ENCODE peak calls at places on chromosomes 2 and 18, in four cellular contexts. H is lower lobe of right lung; J is activated CD8-positive, alpha-beta memory T cell treated with anti-CD3 and anti-CD28 coated beads, Interleukin-2, amount 10 ng/mL, durations not matched to agents 7 days and 5 days; Z is activated T-helper 17 cell treated with anti-CD3 and anti-CD28 coated beads, Interleukin-2, amount 50 U/mL, for 72 hours. O is an unnamed sample.

GRCh38 chr2:160394153-160394552 is 99.5 kb downstream of the RBMS1 start:
- ATAC-seq in H (peak), J (peak), Z (peak), O (peak)

GRCh38 chr2:235765181-235765820 is 271.5 kb downstream of the AGAP1 start:
- ATAC-seq in H (no peak), J (no peak), Z (no peak), O (no peak)

GRCh38 chr2:1997409-1997808 is 253.1 kb upstream of the PXDN start:
- ATAC-seq in H (peak), J (no peak), Z (no peak), O (no peak)

GRCh38 chr2:57965961-57966360 is 80.6 kb upstream of the VRK2 start:
- ATAC-seq in H (no peak), J (no peak), Z (no peak), O (peak)

GRCh38 chr2:134281815-134282419 is 28.0 kb downstream of the MGAT5 start:
- ATAC-seq in H (no peak), J (no peak), Z (peak), O (no peak)

GRCh38 chr2:187500585-187501359 is 52.7 kb upstream of the CALCRL start:
- ATAC-seq in H (peak), J (no peak), Z (no peak), O (no peak)

GRCh38 chr2:199463000-199463692 is 5.4 kb upstream of the SATB2 start:
- ATAC-seq in H (peak), J (peak), Z (peak), O (peak)

GRCh38 chr2:164642946-164643555 is 21.8 kb upstream of the GRB14 start:
- ATAC-seq in H (no peak), J (no peak), Z (no peak), O (no peak)

GRCh38 chr18:9802175-9802747 is 83.5 kb upstream of the TXNDC2 start:
- ATAC-seq in H (no peak), J (no peak), Z (no peak), O (no peak)

GRCh38 chr2:75570948-75571729 is 10.4 kb upstream of the EVA1A start:
- ATAC-seq in H (peak), J (no peak), Z (no peak), O (no peak)

GRCh38 chr2:170737821-170738220 is 22.7 kb downstream of the SP5 start:
- ATAC-seq in H (no peak), J (no peak), Z (no peak), O (no peak)